ENCODE peak calls at places on chromosome 4, in four cellular contexts. C is HepG2; J is CD8-positive, alpha-beta T cell; Z is body of pancreas. N is an unnamed sample.

GRCh38 chr4:5693871-5694270 is 14.5 kb downstream of the EVC2 start:
- DNase-seq in C (no peak), J (no peak), Z (no peak), N (no peak)

GRCh38 chr4:90825849-90826248 is 698.7 kb downstream of the CCSER1 start:
- DNase-seq in C (no peak), J (no peak), Z (no peak), N (no peak)

GRCh38 chr4:128279624-128280225 is 7.9 kb downstream of the PGRMC2 start:
- DNase-seq in C (no peak), J (no peak), Z (no peak), N (no peak)

GRCh38 chr4:171390626-171391025 is 422.6 kb upstream of the GALNTL6 start:
- DNase-seq in C (no peak), J (no peak), Z (no peak), N (no peak)

GRCh38 chr4:1628892-1629703 is 55.0 kb downstream of the FAM53A start:
- DNase-seq in C (peak; percentile 30), J (peak; percentile 65), Z (peak; percentile 74), N (peak; percentile 35)

GRCh38 chr4:183721207-183722081 is 62.4 kb downstream of the TRAPPC11 start:
- DNase-seq in C (peak; percentile 96), J (peak; percentile 59), Z (peak; percentile 90), N (peak; percentile 57)

GRCh38 chr4:94603170-94603747 is 151.5 kb downstream of the PDLIM5 start:
- DNase-seq in C (no peak), J (no peak), Z (no peak), N (no peak)

GRCh38 chr4:52628543-52628942 is 30.6 kb downstream of the USP46 start:
- DNase-seq in C (no peak), J (no peak), Z (no peak), N (no peak)

GRCh38 chr4:179748837-179749236 is 2306.6 kb upstream of the AGA start:
- DNase-seq in C (no peak), J (no peak), Z (no peak), N (no peak)

GRCh38 chr4:19739101-19739651 is 512.5 kb upstream of the SLIT2 start:
- DNase-seq in C (no peak), J (no peak), Z (no peak), N (no peak)

GRCh38 chr4:94545296-94545695 is 93.6 kb downstream of the PDLIM5 start:
- DNase-seq in C (peak; percentile 71), J (no peak), Z (no peak), N (no peak)

GRCh38 chr4:37805091-37805490 is 21.4 kb upstream of the PGM2 start:
- DNase-seq in C (no peak), J (no peak), Z (no peak), N (no peak)

GRCh38 chr4:37798616-37799015 is 27.9 kb upstream of the PGM2 start:
- DNase-seq in C (no peak), J (no peak), Z (no peak), N (no peak)

GRCh38 chr4:37803348-37803973 is 23.0 kb upstream of the PGM2 start:
- DNase-seq in C (peak; percentile 57), J (no peak), Z (no peak), N (no peak)

GRCh38 chr4:37799941-37800554 is 26.4 kb upstream of the PGM2 start:
- DNase-seq in C (no peak), J (no peak), Z (no peak), N (no peak)

DNA sequence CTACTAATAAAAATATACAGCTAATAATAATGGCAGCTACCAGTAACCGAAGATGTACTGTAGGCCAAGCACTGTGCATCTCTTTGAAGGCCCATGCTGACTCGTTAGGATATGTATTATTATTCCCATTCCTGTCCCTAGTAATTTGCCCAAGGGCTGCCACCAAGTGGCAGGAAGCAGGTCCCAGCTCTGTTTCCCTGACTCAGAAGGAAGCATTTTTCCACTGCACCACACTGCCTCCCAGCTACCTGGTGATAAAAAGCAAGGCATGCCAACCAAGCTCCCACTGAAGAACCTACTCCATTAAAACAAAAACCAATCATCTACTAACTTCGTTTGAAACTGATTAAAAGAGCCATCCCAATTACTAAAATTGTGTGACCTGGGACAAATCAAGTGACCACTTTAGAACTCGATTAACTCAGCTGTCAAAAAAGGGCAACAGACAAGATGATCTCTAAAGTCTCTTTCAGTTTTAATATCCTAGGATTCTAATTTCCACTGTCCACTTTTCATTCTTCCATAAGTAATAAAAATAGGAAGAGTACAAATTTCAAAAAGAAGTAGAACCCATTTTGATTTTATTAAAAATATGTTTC is 24.3 kb upstream of the PGM2 start:
- DNase-seq in C (peak; percentile 78), J (no peak), Z (peak; percentile 81), N (no peak)
- TF ChIP-seq CTCF in C (peak; percentile 91), J (no peak), Z (peak; percentile 48), N (peak; percentile 25)

GRCh38 chr4:7973545-7973981 is 33.9 kb upstream of the AFAP1 start:
- DNase-seq in C (no peak), J (no peak), Z (no peak), N (no peak)

GRCh38 chr4:7970031-7970946 is 30.6 kb upstream of the AFAP1 start:
- DNase-seq in C (peak; percentile 76), J (peak; percentile 53), Z (no peak), N (no peak)

GRCh38 chr4:7968262-7968896 is 28.7 kb upstream of the AFAP1 start:
- DNase-seq in C (no peak), J (no peak), Z (no peak), N (no peak)

GRCh38 chr4:7971881-7972500 is 32.3 kb upstream of the AFAP1 start:
- DNase-seq in C (peak; percentile 23), J (no peak), Z (no peak), N (no peak)

DNA sequence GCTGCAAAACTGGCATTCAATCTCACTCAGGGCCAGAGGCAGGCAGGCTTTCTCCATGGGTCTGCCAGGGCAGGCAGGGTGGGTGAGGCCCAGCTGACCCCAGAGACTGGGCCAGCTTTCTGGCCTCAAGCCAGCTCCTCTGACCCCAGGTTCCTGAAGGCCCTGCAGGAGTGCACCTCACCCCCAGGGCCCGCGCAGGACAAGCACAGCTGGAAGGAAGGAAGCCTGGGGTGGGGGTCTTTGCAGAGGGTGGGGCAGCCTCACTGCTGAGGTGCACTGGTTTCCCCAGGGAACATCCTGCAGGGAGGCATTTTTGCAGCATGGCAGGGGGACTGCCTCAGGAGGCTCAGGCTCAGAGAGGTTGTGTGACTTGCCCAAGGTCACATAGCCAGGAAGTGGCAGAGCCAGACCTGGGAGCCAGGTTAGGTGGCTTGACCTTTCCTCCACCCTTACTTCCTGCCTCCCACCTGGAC is 31.5 kb upstream of the AFAP1 start:
- DNase-seq in C (no peak), J (no peak), Z (no peak), N (no peak)
- H3K4me3 ChIP-seq in C (peak overlapping the region; percentile 57), J (peak overlapping the region; percentile 44), Z (no peak overlapping the region), N (no peak overlapping the region)

DNA sequence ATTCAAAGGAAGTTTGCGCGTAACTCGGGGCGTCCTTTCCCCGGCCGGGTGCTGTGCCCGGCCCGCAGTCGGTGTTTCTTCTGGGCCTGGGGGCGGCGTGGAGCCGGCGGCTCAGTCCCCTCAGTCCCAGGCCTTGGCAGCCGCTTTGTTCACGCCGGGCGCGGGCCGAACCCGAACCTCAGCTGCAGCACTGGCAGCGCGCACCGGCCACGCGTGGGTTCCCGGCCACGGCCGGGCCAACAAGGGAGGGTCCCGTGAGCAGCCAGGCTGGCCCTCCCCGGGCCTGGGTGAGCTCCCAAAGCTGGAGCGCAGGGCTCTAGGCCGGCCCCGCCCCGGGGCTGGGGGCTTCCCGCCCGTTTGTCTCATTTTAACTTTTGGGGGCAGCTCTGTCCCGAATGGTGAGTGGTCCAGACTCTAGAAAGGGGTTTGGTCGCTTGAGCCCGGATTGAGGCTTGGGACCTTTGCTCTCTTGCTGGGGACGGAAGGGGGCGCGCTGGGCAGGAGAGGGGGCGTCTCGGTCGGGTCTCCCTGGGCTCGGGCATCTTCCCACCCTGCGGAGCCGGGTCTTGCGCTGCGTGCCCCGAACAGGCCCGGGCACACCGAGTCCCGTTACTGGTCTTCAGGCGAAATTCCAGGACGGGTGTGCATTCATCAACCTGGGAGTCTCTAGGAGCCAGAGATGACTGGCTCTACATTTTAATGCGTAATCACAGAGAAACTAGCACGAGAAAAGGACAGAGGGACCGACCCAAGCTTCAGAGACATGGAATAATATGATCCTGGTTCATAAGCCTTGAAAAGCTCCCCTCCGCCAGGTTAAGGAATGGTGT is 177.1 kb downstream of the CBR4 start:
- DNase-seq in C (no peak), J (no peak), Z (peak; percentile 25), N (no peak)
- TF ChIP-seq CTCF in C (peak; percentile 65), J (no peak), Z (no peak), N (peak; percentile 36)

GRCh38 chr4:40954119-40954668 is 204.4 kb downstream of the NSUN7 start:
- DNase-seq in C (no peak), J (no peak), Z (no peak), N (no peak)
- H3K4me3 ChIP-seq in C (no peak overlapping the region), J (no peak overlapping the region), Z (no peak overlapping the region), N (no peak overlapping the region)

GRCh38 chr4:54843946-54844345 is 186.2 kb downstream of the KIT start:
- DNase-seq in C (no peak), J (no peak), Z (no peak), N (no peak)

GRCh38 chr4:54843106-54843505 is 185.3 kb downstream of the KIT start:
- DNase-seq in C (no peak), J (no peak), Z (no peak), N (no peak)

GRCh38 chr4:54840430-54840829 is 182.7 kb downstream of the KIT start:
- DNase-seq in C (no peak), J (no peak), Z (no peak), N (no peak)

GRCh38 chr4:54842226-54843055 is 184.7 kb downstream of the KIT start:
- DNase-seq in C (no peak), J (no peak), Z (no peak), N (no peak)

DNA sequence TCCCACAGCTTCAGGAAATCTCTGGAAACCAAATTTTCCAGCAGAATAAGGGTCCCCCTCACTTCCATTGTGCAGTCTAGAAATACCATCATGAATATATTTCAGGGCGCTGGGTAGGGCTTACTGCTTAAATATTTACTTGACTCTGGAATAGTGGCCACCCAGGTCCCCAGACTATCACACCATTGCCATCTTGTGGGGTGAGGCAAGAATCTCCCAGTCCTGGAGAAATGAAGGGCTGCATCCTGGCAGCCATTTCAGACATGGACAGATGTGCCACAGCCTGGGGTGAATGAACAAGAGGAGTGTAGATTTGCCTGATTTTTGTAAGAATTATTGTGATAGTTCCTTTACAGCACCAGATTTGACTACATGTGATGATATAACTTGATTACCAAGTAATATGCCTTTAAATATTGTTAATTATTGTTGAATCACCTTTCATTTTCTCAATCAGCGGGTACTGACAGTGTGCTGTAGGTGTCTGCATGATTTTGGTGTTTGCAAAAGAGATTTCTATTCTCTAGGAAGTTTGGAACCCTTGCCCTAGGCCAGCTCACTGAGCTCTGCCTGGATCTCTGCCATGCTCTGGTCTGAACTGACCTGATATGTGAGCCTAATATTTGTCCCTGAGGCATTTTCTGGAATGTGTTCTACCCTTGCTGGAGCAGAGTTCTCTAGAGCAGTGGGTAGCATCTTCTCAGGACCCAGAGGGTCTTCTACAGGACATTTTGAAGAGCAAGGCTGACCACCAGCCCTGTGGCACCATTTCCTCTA is 183.4 kb downstream of the KIT start:
- DNase-seq in C (no peak), J (no peak), Z (no peak), N (no peak)
- TF ChIP-seq CTCF in C (peak; percentile 26), J (no peak), Z (no peak), N (peak; percentile 21)